ENCODE peak calls at places on chromosomes 5 and 9, in four cellular contexts. S is ovary, B is left lung, X is lung. D is an unnamed sample.

GRCh38 chr9:16213781-16214515 is 656.5 kb downstream of the BNC2 start:
- DNase-seq in X (peak), S (peak), B (no peak), D (no peak)

GRCh38 chr9:110088099-110088498 is 119.9 kb downstream of the C9orf152 start:
- DNase-seq in B (no peak), X (no peak), S (no peak), D (no peak)

GRCh38 chr9:12463641-12464040 is 229.5 kb upstream of the TYRP1 start:
- DNase-seq in X (no peak), S (no peak), B (no peak), D (no peak)

GRCh38 chr5:54254482-54255198 is 55.7 kb downstream of the ARL15 start:
- DNase-seq in S (no peak), B (no peak), X (no peak), D (no peak)

GRCh38 chr9:120718328-120718727 is 4.1 kb upstream of the MEGF9 start:
- DNase-seq in S (no peak), B (no peak), X (no peak), D (no peak)

GRCh38 chr9:95313010-95313498 is 4.5 kb downstream of the FANCC start:
- DNase-seq in B (peak), S (peak), X (peak), D (peak)

GRCh38 chr5:169629847-169630548 is 7.1 kb upstream of the DOCK2 start:
- DNase-seq in B (no peak), X (no peak), S (no peak), D (peak)

GRCh38 chr9:70589571-70590263 is 175.3 kb upstream of the KLF9 start:
- DNase-seq in S (no peak), B (no peak), X (no peak), D (no peak)

GRCh38 chr9:79592736-79593493 is 21.1 kb downstream of the TLE4 start:
- DNase-seq in S (no peak), X (no peak), B (no peak), D (no peak)

GRCh38 chr5:38789134-38789533 is 56.7 kb upstream of the OSMR start:
- DNase-seq in S (no peak), B (no peak), X (no peak), D (no peak)

GRCh38 chr5:164562271-164562856 is 1056.9 kb downstream of the MAT2B start:
- DNase-seq in X (no peak), S (no peak), B (no peak), D (no peak)

GRCh38 chr5:126481243-126481642 is 58.0 kb downstream of the GRAMD2B start:
- DNase-seq in B (no peak), S (no peak), X (no peak), D (no peak)

GRCh38 chr9:128091571-128091970 is 23.5 kb downstream of the SLC25A25 start:
- DNase-seq in B (no peak), X (no peak), S (no peak), D (no peak)

GRCh38 chr5:76641514-76642120 is 18.4 kb upstream of the F2RL2 start:
- DNase-seq in X (peak), S (no peak), B (no peak), D (peak)

GRCh38 chr5:53170748-53171349 is 61.3 kb upstream of the MOCS2 start:
- DNase-seq in X (no peak), B (no peak), S (no peak), D (no peak)

GRCh38 chr9:15729507-15729906 is 176.7 kb downstream of the CCDC171 start:
- DNase-seq in B (no peak), S (no peak), X (no peak), D (no peak)

GRCh38 chr5:115147052-115147451 is 22.7 kb downstream of the TRIM36 start:
- DNase-seq in B (no peak), X (no peak), S (no peak), D (no peak)
- TF ChIP-seq CTCF in B (no peak), X (no peak), S (no peak), D (no peak)

DNA sequence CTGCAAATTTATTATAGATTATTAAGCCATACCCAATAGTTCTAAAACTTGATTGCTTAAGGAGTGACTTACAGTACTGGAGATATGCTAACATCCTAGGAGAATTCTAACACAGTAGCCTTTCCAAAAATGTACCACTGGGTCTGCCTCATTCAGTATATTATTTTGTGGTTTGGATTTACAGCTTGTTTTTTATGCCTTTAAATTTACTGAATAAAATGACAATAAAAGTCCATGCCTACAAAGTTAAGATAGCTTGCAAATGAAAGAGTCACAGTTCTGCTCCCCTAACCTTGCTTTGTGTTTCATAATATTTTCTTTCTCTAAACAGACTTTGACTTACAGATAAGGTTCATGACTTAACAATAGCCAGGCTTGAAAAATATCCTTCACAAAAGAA is 951.0 kb upstream of the NUDT12 start:
- DNase-seq in B (no peak), X (no peak), S (no peak), D (no peak)
- H3K4me3 ChIP-seq in B (no peak), X (no peak), S (no peak), D (no peak)

GRCh38 chr5:15285901-15286583 is 213.9 kb upstream of the FBXL7 start:
- DNase-seq in S (no peak), B (no peak), X (peak), D (no peak)

GRCh38 chr5:15286659-15287058 is 213.3 kb upstream of the FBXL7 start:
- DNase-seq in X (no peak), B (no peak), S (no peak), D (no peak)

GRCh38 chr5:15290953-15291352 is 209.0 kb upstream of the FBXL7 start:
- DNase-seq in B (no peak), S (no peak), X (no peak), D (no peak)
- TF ChIP-seq CTCF in B (no peak), S (no peak), X (no peak), D (peak)

GRCh38 chr5:158968160-158968559 is 131.6 kb downstream of the EBF1 start:
- DNase-seq in X (no peak), B (no peak), S (no peak), D (no peak)
- H3K4me3 ChIP-seq in X (no peak), B (no peak), S (no peak), D (no peak)

DNA sequence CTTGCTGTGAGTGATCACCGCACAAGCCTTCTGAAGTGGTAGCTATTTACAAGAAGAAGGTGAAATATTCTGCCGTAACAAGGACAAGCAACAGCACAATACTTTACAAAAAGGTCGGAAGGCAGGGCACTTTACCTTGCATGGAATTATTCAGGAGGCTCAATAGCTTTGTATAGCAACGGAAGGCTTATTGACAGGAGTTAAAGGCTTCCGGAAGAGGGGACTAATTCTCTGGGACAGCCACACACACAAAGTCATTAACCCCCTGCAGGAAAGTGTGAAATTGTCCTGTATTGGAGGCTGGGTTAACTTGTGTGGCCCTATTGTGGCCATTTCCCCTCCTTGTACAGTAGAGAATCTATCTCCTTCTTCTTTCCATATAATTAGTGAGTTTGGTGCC is 199.3 kb upstream of the SEMA6A start:
- DNase-seq in B (no peak), S (no peak), X (no peak), D (no peak)
- TF ChIP-seq CTCF in B (no peak), S (no peak), X (no peak), D (no peak)

DNA sequence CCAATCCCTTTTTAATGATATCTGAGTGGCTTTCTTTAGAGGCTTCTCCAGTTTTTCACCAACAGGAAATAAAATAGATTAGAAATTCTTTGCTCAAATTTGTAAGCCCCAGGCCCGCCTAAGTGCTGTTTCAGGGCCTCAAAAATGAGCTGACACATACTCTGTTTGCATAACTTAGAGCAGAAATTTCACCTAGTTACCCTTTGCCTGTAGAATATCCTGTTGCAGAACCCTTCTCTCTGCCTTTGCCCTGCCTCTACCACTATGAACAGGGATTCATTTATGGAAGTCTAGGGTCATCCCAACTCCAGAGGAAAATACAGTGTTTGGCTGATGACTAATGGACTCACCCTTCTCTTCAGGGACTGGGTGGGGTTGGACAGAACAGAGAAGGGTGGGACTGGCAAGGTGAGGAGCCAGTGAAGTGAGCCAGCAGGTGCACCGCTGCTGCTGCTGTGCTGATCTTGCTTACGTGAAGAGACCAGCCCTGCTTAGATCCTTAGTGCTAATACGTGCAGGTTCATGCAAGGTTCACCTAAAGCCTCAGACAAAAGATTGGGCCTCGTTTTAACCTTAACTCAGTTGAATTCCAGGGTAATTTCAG is 22.8 kb downstream of the OSTF1 start:
- DNase-seq in B (no peak), X (no peak), S (no peak), D (no peak)
- H3K4me3 ChIP-seq in B (no peak), X (no peak), S (no peak), D (no peak)

GRCh38 chr5:154117930-154118329 is 72.6 kb upstream of the GALNT10 start:
- DNase-seq in X (no peak), B (no peak), S (no peak), D (no peak)
- TF ChIP-seq CTCF in X (no peak), B (no peak), S (no peak), D (no peak)

GRCh38 chr5:148740966-148741742 is 85.3 kb upstream of the ADRB2 start:
- DNase-seq in B (no peak), X (no peak), S (no peak), D (no peak)
- H3K4me3 ChIP-seq in B (no peak), X (no peak), S (no peak), D (no peak)

GRCh38 chr9:136274786-136275654 is 28.9 kb downstream of the CCDC187 start:
- DNase-seq in X (no peak), B (peak), S (no peak), D (no peak)

GRCh38 chr9:136273921-136274785 is 28.5 kb upstream of the QSOX2 start:
- DNase-seq in S (no peak), X (no peak), B (peak), D (no peak)

GRCh38 chr9:136277746-136278145 is 26.1 kb downstream of the CCDC187 start:
- DNase-seq in B (peak), X (no peak), S (no peak), D (no peak)

GRCh38 chr9:136276716-136277115 is 27.2 kb downstream of the CCDC187 start:
- DNase-seq in X (no peak), B (peak), S (no peak), D (no peak)

GRCh38 chr9:136275655-136276429 is 28.1 kb downstream of the CCDC187 start:
- DNase-seq in X (no peak), B (peak), S (no peak), D (no peak)
- TF ChIP-seq CTCF in X (no peak), B (no peak), S (no peak), D (no peak)

D was measured in epithelial cell of proximal tubule.